ENCODE peak calls at places on chromosome 20, in six cellular contexts. I is SK-N-SH, K is osteoblast, A is endothelial cell of umbilical vein, Y is IMR-90, M is hepatocyte. V is an unnamed sample.

GRCh38 chr20:17690144-17690543 is 8.1 kb upstream of the RRBP1 start:
- DNase-seq in I (no peak), K (no peak), A (no peak), Y (no peak), M (no peak), V (no peak)

GRCh38 chr20:31594558-31595379 is 10.3 kb upstream of the ID1 start:
- DNase-seq in I (no peak), K (no peak), A (peak; percentile 62), Y (no peak), M (peak; percentile 27), V (no peak)

GRCh38 chr20:25223179-25223661 is 24.7 kb upstream of the PYGB start:
- DNase-seq in I (no peak), K (peak; percentile 99), A (peak; percentile 61), Y (peak; percentile 97), M (peak; percentile 84), V (peak; percentile 97)

GRCh38 chr20:57512432-57512831 is 12.5 kb downstream of the CTCFL start:
- DNase-seq in I (no peak), K (no peak), A (no peak), Y (no peak), M (no peak), V (no peak)

GRCh38 chr20:41261790-41262717 is 55.5 kb downstream of the ZHX3 start:
- DNase-seq in I (no peak), K (no peak), A (no peak), Y (peak; percentile 29), M (no peak), V (no peak)

GRCh38 chr20:40536866-40537265 is 152.2 kb downstream of the MAFB start:
- DNase-seq in I (no peak), K (no peak), A (no peak), Y (no peak), M (no peak), V (no peak)

GRCh38 chr20:42074944-42075343 is 456.8 kb upstream of the CHD6 start:
- DNase-seq in I (no peak), K (no peak), A (no peak), Y (no peak), M (peak; percentile 9), V (no peak)

GRCh38 chr20:1438361-1438760 is 28.3 kb downstream of the NSFL1C start:
- DNase-seq in I (no peak), K (no peak), A (no peak), Y (no peak), M (no peak), V (no peak)

GRCh38 chr20:23282111-23282510 is 68.5 kb upstream of the NXT1 start:
- DNase-seq in I (no peak), K (no peak), A (no peak), Y (no peak), M (no peak), V (no peak)

GRCh38 chr20:56683077-56683865 is 54.2 kb downstream of the TFAP2C start:
- DNase-seq in I (no peak), K (no peak), A (no peak), Y (no peak), M (no peak), V (no peak)

GRCh38 chr20:62312662-62312977 is 9.8 kb downstream of the ADRM1 start:
- DNase-seq in I (no peak), K (peak; percentile 85), A (no peak), Y (no peak), M (no peak), V (no peak)
- H3K36me3 ChIP-seq in I (peaks cover 91% of the 10 kb centered on the region), K (peaks cover 17% of the 10 kb centered on the region), A (peaks cover 75% of the 10 kb centered on the region), Y (peaks cover 62% of the 10 kb centered on the region), M (no peaks in the 10 kb centered on the region), V (peaks cover 59% of the 10 kb centered on the region)

GRCh38 chr20:60976913-60977312 is 275.1 kb upstream of the CDH4 start:
- DNase-seq in I (no peak), K (no peak), A (no peak), Y (no peak), M (no peak), V (no peak)
- TF ChIP-seq CTCF in I (no peak), K (no peak), A (no peak), Y (no peak), M (no peak), V (no peak)

GRCh38 chr20:33233129-33233774 is 2.5 kb upstream of the BPIFA1 start:
- DNase-seq in I (peak; percentile 40), K (no peak), A (no peak), Y (no peak), M (no peak), V (no peak)

GRCh38 chr20:33237989-33238388 is 2.2 kb downstream of the BPIFA1 start:
- DNase-seq in I (no peak), K (no peak), A (no peak), Y (no peak), M (no peak), V (no peak)

GRCh38 chr20:33234050-33234449 is 1.7 kb upstream of the BPIFA1 start:
- DNase-seq in I (no peak), K (no peak), A (no peak), Y (no peak), M (no peak), V (no peak)

GRCh38 chr20:33236351-33236750 is 555 bp downstream of the BPIFA1 start:
- DNase-seq in I (no peak), K (no peak), A (no peak), Y (no peak), M (no peak), V (no peak)

DNA sequence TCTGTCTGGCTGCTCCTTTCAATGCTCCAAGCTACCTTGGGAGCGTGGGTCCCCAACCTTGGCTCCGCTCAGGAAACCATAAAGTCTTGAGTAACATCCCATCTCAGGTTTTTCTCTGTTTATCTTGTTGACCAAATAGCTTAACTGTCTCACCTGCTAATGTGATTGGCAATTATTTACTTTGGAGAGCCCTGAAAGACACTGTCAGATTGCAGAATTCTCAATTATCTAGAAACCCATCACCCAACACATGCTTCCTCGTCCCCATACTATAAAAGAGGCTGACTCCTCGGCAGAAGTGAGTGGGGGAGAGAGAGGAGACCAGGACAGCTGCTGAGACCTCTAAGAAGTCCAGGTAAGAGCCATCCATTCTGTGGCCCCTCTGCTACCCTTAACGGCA is at the start of gene BPIFA1:
- DNase-seq in I (no peak), K (no peak), A (no peak), Y (no peak), M (no peak), V (no peak)
- H3K4me2 ChIP-seq in I (no peak within 1 kb of the TSS), K (no peak within 1 kb of the TSS), A (no peak within 1 kb of the TSS), Y (no peak within 1 kb of the TSS), M (no peak within 1 kb of the TSS), V (no peak within 1 kb of the TSS)

DNA sequence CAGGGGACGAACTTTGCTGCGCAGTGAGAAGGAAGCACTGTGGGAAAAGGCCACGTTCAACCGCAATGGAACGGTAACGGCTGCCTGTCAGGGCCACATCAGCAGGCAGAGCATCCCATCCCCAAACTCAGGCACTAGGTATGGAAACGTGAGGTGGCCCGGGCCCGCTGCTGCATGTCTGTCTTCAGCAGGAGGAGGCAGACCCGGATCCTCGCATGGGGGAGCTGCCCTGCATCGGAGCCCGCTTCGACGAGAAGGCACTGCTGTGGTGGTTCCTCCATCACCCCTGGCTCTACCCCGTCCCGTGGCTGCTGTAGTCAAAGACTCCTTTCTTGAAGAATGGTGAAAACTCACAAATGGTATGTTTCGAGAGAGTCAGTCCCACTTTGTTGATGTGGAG is 300.3 kb downstream of the KIF16B start:
- DNase-seq in I (no peak), K (no peak), A (no peak), Y (no peak), M (no peak), V (no peak)
- H3K36me3 ChIP-seq in I (no peaks in the 10 kb centered on the region), K (no peaks in the 10 kb centered on the region), A (no peaks in the 10 kb centered on the region), Y (peaks cover 5% of the 10 kb centered on the region), M (no peaks in the 10 kb centered on the region), V (no peaks in the 10 kb centered on the region)

DNA sequence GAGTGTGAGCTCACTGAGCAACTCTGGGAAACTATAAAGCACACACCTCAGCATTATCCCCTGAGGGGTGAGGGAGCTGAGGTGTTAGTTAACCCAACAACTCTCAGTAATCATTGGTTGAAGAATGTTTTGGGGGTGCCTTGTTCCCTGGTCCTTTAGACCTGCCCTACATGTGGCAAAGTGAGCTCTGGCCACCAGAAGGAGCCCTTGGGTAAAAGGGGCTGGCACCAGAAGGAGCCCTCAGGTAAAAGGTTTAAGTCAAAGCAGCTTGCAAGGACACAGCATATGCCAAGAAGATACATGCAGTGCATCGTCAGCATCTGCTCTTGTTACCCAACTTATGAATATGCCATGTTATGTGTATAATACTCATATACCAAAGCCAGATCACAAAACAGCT is 1081.7 kb downstream of the KIF16B start:
- DNase-seq in I (no peak), K (no peak), A (peak; percentile 7), Y (no peak), M (peak; percentile 12), V (no peak)
- TF ChIP-seq CTCF in I (peak; percentile 23), K (no peak), A (peak; percentile 17), Y (peak; percentile 16), M (peak; percentile 33), V (no peak)

GRCh38 chr20:62780696-62781095 is 15.6 kb upstream of the MRGBP start:
- DNase-seq in I (no peak), K (no peak), A (no peak), Y (no peak), M (no peak), V (no peak)
- H3K4me2 ChIP-seq in I (no peak overlapping the region), K (no peak overlapping the region), A (no peak overlapping the region), Y (no peak overlapping the region), M (no peak overlapping the region), V (no peak overlapping the region)

DNA sequence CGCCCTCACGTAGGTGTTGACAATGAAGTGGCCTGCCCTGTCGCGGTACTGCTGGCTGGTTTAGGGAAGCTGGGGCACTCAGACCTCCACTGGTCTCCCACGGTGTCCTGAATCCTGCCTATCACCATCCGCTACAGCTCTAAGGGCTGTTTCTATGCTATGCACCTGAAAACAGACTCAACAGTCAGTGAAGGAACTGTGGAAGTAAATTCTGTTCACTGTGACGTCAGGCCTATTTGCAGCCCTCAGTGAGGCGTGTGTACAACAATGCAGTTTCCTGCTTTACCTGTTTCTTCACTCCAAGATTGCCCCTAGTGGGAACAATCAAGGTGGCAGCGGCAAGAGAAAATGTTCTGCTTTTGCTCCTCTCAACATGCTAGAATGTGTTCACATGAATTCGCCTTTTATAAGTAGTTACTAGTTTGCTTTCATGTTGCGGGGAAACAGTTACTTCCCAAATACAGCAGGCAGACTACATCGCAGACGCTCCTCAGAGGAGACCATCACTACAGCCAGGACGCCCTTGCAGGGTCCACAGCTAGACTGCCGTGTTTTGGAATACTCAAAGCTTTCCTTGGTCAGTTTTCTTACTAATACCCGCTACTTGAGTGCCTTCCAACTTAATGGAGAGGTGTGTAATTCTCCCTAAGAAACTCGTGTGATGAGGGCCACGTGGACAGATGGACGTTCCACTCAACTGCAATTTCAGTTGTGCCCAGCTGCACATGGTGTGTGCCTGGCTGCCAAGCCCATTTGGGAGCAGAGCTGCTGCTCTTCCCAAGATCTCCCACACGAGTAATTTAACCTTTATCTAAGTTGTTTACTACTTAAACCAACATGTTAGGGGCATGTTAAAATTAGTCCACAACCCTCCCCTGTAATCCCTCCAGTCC is 25.4 kb downstream of the DIDO1 start:
- DNase-seq in I (no peak), K (peak; percentile 65), A (peak; percentile 19), Y (no peak), M (peak; percentile 81), V (no peak)
- H3K36me3 ChIP-seq in I (peaks cover 67% of the 10 kb centered on the region), K (peaks cover 57% of the 10 kb centered on the region), A (peaks cover 22% of the 10 kb centered on the region), Y (peaks cover 36% of the 10 kb centered on the region), M (peaks cover 7% of the 10 kb centered on the region), V (peaks cover 26% of the 10 kb centered on the region)

DNA sequence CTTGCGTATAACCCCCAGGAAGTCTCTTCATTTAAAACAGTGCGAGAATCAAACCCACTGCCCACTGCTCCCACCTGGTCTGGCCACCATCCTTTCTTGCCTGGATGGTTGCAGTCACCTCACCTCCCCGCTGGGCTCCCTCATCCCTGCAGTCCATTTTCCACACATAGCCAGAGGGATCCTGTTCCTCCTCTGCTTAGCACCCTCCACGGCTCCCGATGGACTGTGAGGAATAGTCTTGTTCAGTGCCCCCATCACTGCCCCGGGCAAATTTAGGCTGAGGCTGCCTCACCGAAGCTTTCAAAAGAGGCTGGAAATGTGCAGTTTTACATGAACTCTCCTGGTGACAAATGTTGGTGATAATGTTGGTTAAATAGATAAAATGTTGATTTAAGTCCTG is 17.7 kb downstream of the KCNG1 start:
- DNase-seq in I (no peak), K (no peak), A (no peak), Y (no peak), M (no peak), V (no peak)
- TF ChIP-seq CTCF in I (no peak), K (no peak), A (no peak), Y (no peak), M (no peak), V (no peak)